ENCODE peak calls at places on chromosomes 11 and 22, in four cellular contexts. P, R, V and T are unnamed samples. For H3K4me1, the result is how much of the 10 kb centered on the place peaks cover.

GRCh38 chr11:110230377-110230776 is 66.0 kb downstream of the RDX start:
- DNase-seq in V (no peak), R (no peak), P (no peak), T (no peak)

GRCh38 chr11:122709042-122709760 is 53.7 kb downstream of the UBASH3B start:
- DNase-seq in P (no peak), V (no peak), R (peak), T (no peak)

GRCh38 chr11:116887909-116888556 is 50.6 kb upstream of the APOA1 start:
- DNase-seq in R (no peak), V (no peak), P (no peak), T (no peak)

GRCh38 chr11:96483550-96483949 is 93.7 kb downstream of the JRKL start:
- DNase-seq in V (no peak), R (no peak), P (no peak), T (no peak)

GRCh38 chr11:128701086-128701485 is 7.2 kb downstream of the FLI1 start:
- DNase-seq in P (no peak), V (no peak), R (no peak), T (no peak)

GRCh38 chr11:62725686-62726085 is 1.6 kb downstream of the HNRNPUL2 start:
- DNase-seq in P (no peak), V (no peak), R (peak), T (no peak)

GRCh38 chr11:88157401-88157800 is 17.8 kb downstream of the RAB38 start:
- DNase-seq in R (no peak), P (no peak), V (no peak), T (no peak)

GRCh38 chr11:119153049-119153818 is 4.4 kb downstream of the ABCG4 start:
- DNase-seq in R (peak), V (no peak), P (no peak), T (no peak)

GRCh38 chr22:25763239-25763777 is 21.3 kb downstream of the MYO18B start:
- DNase-seq in V (no peak), R (no peak), P (no peak), T (no peak)

GRCh38 chr11:66743271-66743968 is 14.4 kb upstream of the SPTBN2 start:
- DNase-seq in R (no peak), P (no peak), V (no peak), T (peak)

GRCh38 chr11:19984048-19984742 is 176.1 kb downstream of the DBX1 start:
- DNase-seq in P (no peak), V (no peak), R (no peak), T (no peak)

GRCh38 chr22:36374603-36375024 is 13.2 kb downstream of the MYH9 start:
- DNase-seq in V (no peak), R (peak), P (no peak), T (peak)

GRCh38 chr11:61008971-61009370 is 37.5 kb downstream of the CD6 start:
- DNase-seq in R (no peak), P (no peak), V (no peak), T (peak)

GRCh38 chr22:17575681-17576080 is 12.4 kb downstream of the SLC25A18 start:
- DNase-seq in P (no peak), R (no peak), V (no peak), T (peak)

GRCh38 chr11:100902454-100903141 is 215.5 kb downstream of the ARHGAP42 start:
- DNase-seq in P (no peak), V (no peak), R (no peak), T (no peak)

GRCh38 chr11:16945671-16946469 is 68.3 kb downstream of the PLEKHA7 start:
- DNase-seq in V (no peak), P (peak), R (peak), T (peak)

GRCh38 chr11:4881860-4882500 is at the start of gene OR51T1:
- DNase-seq in P (no peak), V (no peak), R (no peak), T (no peak)

GRCh38 chr11:119664063-119664572 is 64.9 kb downstream of the NECTIN1 start:
- DNase-seq in R (no peak), V (no peak), P (no peak), T (no peak)

GRCh38 chr11:35103366-35104194 is 35.4 kb upstream of the CD44 start:
- DNase-seq in R (no peak), P (no peak), V (no peak), T (no peak)

GRCh38 chr22:44462246-44463015 is 35.6 kb downstream of the RTL6 start:
- DNase-seq in V (no peak), P (no peak), R (no peak), T (peak)

GRCh38 chr11:62137276-62137861 is 13.6 kb downstream of the INCENP start:
- DNase-seq in P (no peak), V (no peak), R (no peak), T (no peak)

GRCh38 chr11:48093795-48094642 is 113.7 kb downstream of the PTPRJ start:
- DNase-seq in P (no peak), R (no peak), V (no peak), T (no peak)

GRCh38 chr11:127943763-127944162 is 643.6 kb downstream of the ETS1 start:
- DNase-seq in P (no peak), V (no peak), R (no peak), T (no peak)

GRCh38 chr22:37334859-37335818 is 52.8 kb downstream of the CYTH4 start:
- DNase-seq in P (no peak), R (peak), V (no peak), T (no peak)

GRCh38 chr11:102452461-102453285 is at the start of gene TMEM123:
- DNase-seq in V (peak), R (peak), P (peak), T (peak)

GRCh38 chr22:30241576-30242371 is 4.8 kb downstream of the LIF start:
- DNase-seq in V (no peak), R (no peak), P (no peak), T (no peak)

GRCh38 chr22:33465554-33465953 is 407.4 kb upstream of the SYN3 start:
- DNase-seq in R (no peak), P (no peak), V (no peak), T (no peak)

GRCh38 chr11:61122761-61123160 is 20.5 kb downstream of the CD5 start:
- DNase-seq in R (no peak), V (no peak), P (no peak), T (no peak)

GRCh38 chr22:38788417-38788816 is 5.5 kb downstream of the DNAL4 start:
- DNase-seq in P (peak), V (no peak), R (no peak), T (peak)

GRCh38 chr11:114187173-114187572 is 109.0 kb upstream of the NNMT start:
- DNase-seq in P (no peak), V (no peak), R (no peak), T (no peak)

GRCh38 chr22:31647921-31648320 is 14.1 kb downstream of the PISD start:
- DNase-seq in R (no peak), P (no peak), V (no peak), T (peak)

GRCh38 chr11:132822294-132822693 is 710.0 kb downstream of the OPCML start:
- DNase-seq in P (no peak), R (no peak), V (no peak), T (no peak)
- H3K4me3 ChIP-seq in P (no peak), R (no peak), V (no peak), T (no peak)

GRCh38 chr11:33725496-33725895 is 10.7 kb downstream of the CD59 start:
- DNase-seq in R (no peak), P (no peak), V (no peak), T (no peak)

GRCh38 chr11:33722579-33723234 is 13.5 kb downstream of the CD59 start:
- DNase-seq in V (no peak), P (peak), R (peak), T (no peak)

GRCh38 chr11:33721984-33722383 is 14.2 kb downstream of the CD59 start:
- DNase-seq in V (no peak), R (no peak), P (no peak), T (no peak)

GRCh38 chr11:33723238-33723881 is 12.9 kb downstream of the CD59 start:
- DNase-seq in V (no peak), R (peak), P (peak), T (no peak)

DNA sequence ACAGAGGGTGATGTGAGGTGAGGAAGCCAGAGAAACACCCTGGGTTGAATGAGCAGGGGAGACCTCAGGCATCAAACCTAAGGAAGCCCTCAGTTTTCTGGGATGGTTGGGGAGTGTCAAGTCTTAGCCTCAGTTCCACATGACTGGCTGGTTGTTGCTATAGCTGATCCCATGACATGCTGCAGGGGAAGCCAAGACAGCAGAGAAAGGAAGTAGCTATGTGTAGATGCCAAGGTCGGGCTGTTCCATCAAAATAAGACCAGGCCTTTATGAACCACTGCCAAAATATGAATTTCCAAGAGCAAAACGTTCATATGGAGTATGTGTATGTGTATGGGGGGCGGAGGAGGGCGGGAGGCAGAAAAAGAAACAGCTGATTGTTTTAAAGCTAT is 11.6 kb downstream of the CD59 start:
- DNase-seq in V (no peak), R (no peak), P (no peak), T (no peak)
- H3K4me1 ChIP-seq in V (under half), R (under half), P (under half), T (under half)

DNA sequence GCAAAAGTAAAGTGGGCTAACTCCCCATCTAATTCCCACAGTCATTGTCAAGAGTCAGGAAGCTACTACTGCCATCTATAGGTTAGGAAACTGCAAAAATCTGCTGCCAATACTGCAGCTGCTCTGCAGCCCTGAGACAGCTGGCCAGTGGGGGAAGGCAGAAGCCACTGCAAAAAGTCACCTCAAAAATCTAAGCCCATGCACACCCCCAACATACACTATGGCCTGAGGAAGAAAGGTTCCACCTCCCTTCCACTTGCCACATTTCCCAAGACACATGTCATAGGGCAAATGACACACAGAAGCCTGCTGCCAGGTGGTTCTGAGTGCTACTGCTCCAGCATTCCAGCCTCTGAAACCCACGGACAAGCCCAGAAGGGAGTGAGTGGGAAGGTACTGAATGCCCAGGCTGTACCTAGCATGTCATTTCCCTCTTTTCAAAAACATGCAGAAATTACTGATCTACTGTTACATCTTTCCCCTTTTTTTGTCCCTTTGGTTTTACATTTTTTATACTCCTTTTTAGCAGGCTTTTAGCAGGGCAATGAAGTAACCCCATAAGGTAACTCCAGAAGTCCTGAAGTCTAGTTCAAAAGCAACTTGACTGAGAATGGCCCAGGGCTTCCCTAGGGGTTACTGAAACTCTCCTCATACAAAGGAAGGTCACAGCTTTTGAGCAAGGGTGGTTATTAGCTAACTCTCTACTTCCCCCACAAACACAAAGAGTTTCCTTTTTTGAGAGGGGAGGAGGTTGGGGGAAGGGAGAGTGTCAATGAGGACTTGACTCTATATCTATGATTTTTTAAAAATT is 36.8 kb downstream of the DGCR2 start:
- DNase-seq in P (no peak), V (no peak), R (peak), T (no peak)
- H3K4me3 ChIP-seq in P (no peak), V (no peak), R (no peak), T (no peak)

GRCh38 chr11:29022676-29023075 is 914.5 kb downstream of the METTL15 start:
- DNase-seq in P (no peak), V (no peak), R (no peak), T (no peak)
- H3K4me1 ChIP-seq in P (under half), V (under half), R (under half), T (under half)

DNA sequence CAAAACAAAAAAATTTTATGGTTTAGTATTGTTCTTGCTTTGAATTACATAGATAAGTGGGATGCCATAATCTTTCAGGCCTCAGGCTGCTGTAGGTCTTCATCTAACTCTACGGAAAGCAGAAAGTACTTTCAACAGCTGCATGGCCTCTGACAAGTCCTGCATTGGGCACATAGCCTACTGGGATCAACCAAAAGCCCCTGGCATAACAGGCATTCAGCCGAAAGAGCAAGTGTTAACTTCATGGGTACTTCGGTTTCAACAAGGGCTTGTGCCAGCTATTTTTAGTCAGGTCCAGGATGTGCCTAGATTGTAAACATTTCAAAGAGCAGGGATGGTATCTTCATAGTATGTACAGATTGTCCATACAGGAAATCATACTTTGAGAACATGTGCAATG is 3.1 kb downstream of the SLN start:
- DNase-seq in P (no peak), V (no peak), R (no peak), T (no peak)
- H3K4me3 ChIP-seq in P (no peak), V (no peak), R (no peak), T (no peak)

GRCh38 chr11:34065505-34066203 is 14.1 kb downstream of the CAPRIN1 start:
- DNase-seq in V (no peak), P (no peak), R (peak), T (no peak)

GRCh38 chr11:34063061-34063795 is 11.7 kb downstream of the CAPRIN1 start:
- DNase-seq in R (no peak), V (no peak), P (no peak), T (no peak)

GRCh38 chr11:34068098-34068497 is 16.6 kb downstream of the CAPRIN1 start:
- DNase-seq in P (no peak), R (no peak), V (no peak), T (no peak)

GRCh38 chr11:34067383-34068065 is 16.0 kb downstream of the CAPRIN1 start:
- DNase-seq in R (no peak), V (no peak), P (no peak), T (no peak)

DNA sequence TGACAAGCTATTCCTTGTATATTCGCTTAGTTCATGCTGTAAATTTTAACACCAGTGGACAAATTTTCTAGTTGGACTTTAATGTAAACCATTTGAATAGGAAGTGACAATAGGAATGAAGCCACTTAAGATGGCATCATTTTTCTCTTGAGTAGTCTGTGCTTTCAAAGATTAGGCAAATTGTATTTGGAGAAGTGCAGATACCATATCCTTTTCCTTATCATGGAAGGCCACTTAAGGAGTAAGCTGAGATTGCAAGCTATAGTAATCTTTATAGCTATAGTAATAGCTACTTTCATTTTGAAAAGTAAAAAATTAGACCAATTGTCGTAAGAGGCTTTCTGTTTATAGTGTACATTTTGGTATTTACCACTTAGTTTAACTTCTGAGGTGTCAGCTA is 12.8 kb downstream of the CAPRIN1 start:
- DNase-seq in R (no peak), P (no peak), V (no peak), T (no peak)
- H3K4me1 ChIP-seq in R (under half), P (under half), V (under half), T (under half)

GRCh38 chr11:85845052-85845631 is 10.0 kb upstream of the CCDC83 start:
- DNase-seq in V (no peak), P (no peak), R (no peak), T (no peak)

GRCh38 chr11:85847436-85847835 is 7.7 kb upstream of the CCDC83 start:
- DNase-seq in V (no peak), R (no peak), P (no peak), T (no peak)

GRCh38 chr11:85844439-85845051 is 10.6 kb upstream of the CCDC83 start:
- DNase-seq in R (peak), P (no peak), V (no peak), T (no peak)

GRCh38 chr11:85843929-85844328 is 11.3 kb upstream of the CCDC83 start:
- DNase-seq in R (peak), V (no peak), P (no peak), T (no peak)

GRCh38 chr11:85848556-85848955 is 6.6 kb upstream of the CCDC83 start:
- DNase-seq in V (no peak), R (no peak), P (no peak), T (no peak)
- H3K4me3 ChIP-seq in V (no peak), R (no peak), P (no peak), T (no peak)

GRCh38 chr22:22075382-22076163 is 93.0 kb upstream of the TOP3B start:
- DNase-seq in P (no peak), V (no peak), R (no peak), T (no peak)
- H3K4me1 ChIP-seq in P (under half), V (under half), R (under half), T (under half)

DNA sequence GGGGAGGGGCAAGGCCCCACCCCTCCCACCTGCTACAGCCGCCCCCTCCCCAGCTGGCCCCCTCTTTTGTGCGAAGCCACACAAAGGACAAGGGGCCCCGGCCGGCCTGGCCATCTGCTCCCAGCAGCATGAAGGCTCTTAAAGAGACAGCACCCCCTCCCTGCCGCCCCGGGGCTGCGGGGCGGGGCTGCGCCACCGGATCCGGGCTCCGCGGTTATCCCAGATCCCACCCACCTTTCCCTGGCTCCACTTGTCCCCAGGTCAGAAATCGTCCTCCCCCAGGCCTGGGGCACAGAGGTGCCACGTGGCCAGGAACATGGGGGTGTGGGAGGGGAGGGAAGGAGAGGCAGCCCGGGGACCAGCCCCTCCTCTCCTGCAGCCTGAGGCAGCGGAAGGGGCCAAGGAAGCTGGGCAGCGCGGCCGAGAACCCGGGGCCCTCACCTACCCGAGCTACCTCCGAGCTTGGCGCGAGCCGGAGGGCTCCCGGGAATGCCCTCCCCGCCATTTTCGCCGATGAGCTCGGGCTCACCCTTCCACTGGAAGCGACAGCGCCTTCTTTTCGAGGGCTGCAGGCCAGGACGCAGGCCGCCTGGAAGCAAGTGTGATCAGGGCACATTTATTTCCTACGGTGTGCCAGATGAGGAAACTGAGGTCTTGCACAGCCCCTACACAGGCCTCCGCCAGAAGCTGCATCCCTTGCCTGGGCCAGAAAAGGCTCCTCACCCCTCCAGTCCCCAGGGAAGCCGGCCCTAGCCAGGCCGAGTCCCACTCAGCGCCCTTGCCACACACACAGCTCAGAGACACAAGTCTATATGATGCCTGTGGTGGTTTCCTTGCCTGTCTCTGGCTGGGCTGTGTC is 2.5 kb upstream of the RCOR2 start:
- DNase-seq in P (peak), R (peak), V (no peak), T (no peak)
- H3K4me3 ChIP-seq in P (peak), R (no peak), V (peak), T (no peak)